ENCODE peak calls at places on chromosomes 1 and 21, in eight cellular contexts. F, W, M, X, B, T, E and R are unnamed samples.

GRCh38 chr21:31530918-31531705 is 128.4 kb upstream of the SOD1 start:
- DNase-seq in B (no peak), F (no peak), M (no peak), T (no peak), X (no peak), E (no peak), W (peak; percentile 59), R (no peak)

GRCh38 chr1:72869873-72870272 is 587.5 kb upstream of the NEGR1 start:
- DNase-seq in W (no peak), M (no peak), F (no peak), E (no peak), B (no peak), X (no peak), T (no peak), R (no peak)

GRCh38 chr1:84782311-84782771 is 92.1 kb upstream of the SSX2IP start:
- DNase-seq in W (peak; percentile 76), F (peak; percentile 87), B (peak; percentile 50), M (peak; percentile 72), T (peak; percentile 66), X (no peak), E (peak; percentile 78), R (peak; percentile 26)

GRCh38 chr1:185593271-185593670 is 140.9 kb upstream of the HMCN1 start:
- DNase-seq in W (no peak), X (no peak), T (no peak), B (no peak), E (no peak), M (no peak), F (no peak), R (no peak)

GRCh38 chr1:206575165-206575893 is 36.9 kb downstream of the EIF2D start:
- DNase-seq in F (no peak), T (peak; percentile 84), W (no peak), M (no peak), B (peak; percentile 65), E (peak; percentile 63), X (no peak), R (no peak)

GRCh38 chr1:37509181-37509580 is 5.4 kb downstream of the MEAF6 start:
- DNase-seq in M (peak; percentile 30), T (no peak), W (no peak), E (no peak), F (no peak), B (no peak), X (no peak), R (no peak)

GRCh38 chr21:41817228-41817627 is 50.4 kb upstream of the RIPK4 start:
- DNase-seq in X (peak; percentile 26), T (no peak), B (peak; percentile 58), E (no peak), F (peak; percentile 82), M (peak; percentile 67), W (no peak), R (peak; percentile 48)

GRCh38 chr1:247337250-247337746 is 5.6 kb upstream of the ZNF496 start:
- DNase-seq in F (no peak), E (no peak), X (no peak), M (no peak), B (no peak), T (no peak), W (no peak), R (peak; percentile 53)

GRCh38 chr1:236421850-236422516 is 27.9 kb downstream of the EDARADD start:
- DNase-seq in B (no peak), E (no peak), F (no peak), X (no peak), T (no peak), M (no peak), W (no peak), R (no peak)

GRCh38 chr1:23913212-23913880 is at the start of gene CNR2:
- DNase-seq in B (no peak), X (no peak), T (no peak), E (no peak), M (no peak), F (no peak), W (no peak), R (no peak)

GRCh38 chr1:51044834-51045233 is 57.2 kb upstream of the C1orf185 start:
- DNase-seq in T (no peak), W (no peak), F (no peak), X (no peak), B (no peak), M (no peak), E (no peak), R (no peak)

GRCh38 chr1:212467843-212468482 is 35.2 kb downstream of the NENF start:
- DNase-seq in X (no peak), M (peak; percentile 23), F (peak; percentile 22), W (no peak), E (no peak), T (no peak), B (no peak), R (no peak)

GRCh38 chr1:64269558-64269884 is 66.1 kb downstream of the UBE2U start:
- DNase-seq in E (no peak), T (no peak), X (no peak), W (no peak), M (no peak), F (no peak), B (no peak), R (no peak)

GRCh38 chr1:205980182-205980830 is 22.9 kb downstream of the RAB7B start:
- DNase-seq in B (no peak), X (no peak), F (no peak), T (no peak), W (no peak), M (no peak), E (no peak), R (no peak)

GRCh38 chr1:48654606-48655210 is 122.0 kb downstream of the BEND5 start:
- DNase-seq in M (no peak), E (no peak), F (no peak), T (no peak), B (no peak), X (no peak), W (no peak), R (no peak)

GRCh38 chr1:43445618-43446387 is 7.9 kb downstream of the HYI start:
- DNase-seq in W (peak; percentile 34), E (no peak), F (no peak), M (no peak), B (no peak), T (no peak), X (no peak), R (no peak)

GRCh38 chr1:9842781-9843575 is 19.2 kb upstream of the CLSTN1 start:
- DNase-seq in T (no peak), X (no peak), F (peak; percentile 73), B (no peak), E (peak; percentile 43), M (no peak), W (peak; percentile 55), R (no peak)

GRCh38 chr1:202710070-202711025 is at the start of gene SYT2:
- DNase-seq in X (no peak), E (no peak), M (no peak), W (peak; percentile 82), F (peak; percentile 83), T (no peak), B (no peak), R (no peak)

GRCh38 chr21:24895885-24896734 is 711.2 kb downstream of the MRPL39 start:
- DNase-seq in M (no peak), T (no peak), E (no peak), X (no peak), F (no peak), B (peak; percentile 9), W (no peak), R (no peak)

GRCh38 chr1:54998677-54999076 is at the start of gene BSND:
- DNase-seq in W (peak; percentile 73), F (no peak), M (no peak), E (no peak), B (no peak), X (no peak), T (no peak), R (no peak)

GRCh38 chr21:46028547-46029200 is 47.1 kb downstream of the COL6A1 start:
- DNase-seq in B (no peak), X (no peak), T (no peak), W (no peak), E (no peak), F (no peak), M (no peak), R (peak; percentile 77)

GRCh38 chr1:93979718-93980319 is 70.6 kb upstream of the GCLM start:
- DNase-seq in M (peak; percentile 46), X (no peak), B (peak; percentile 74), T (no peak), W (peak; percentile 45), F (no peak), E (no peak), R (peak; percentile 43)

GRCh38 chr1:235470741-235471439 is 33.4 kb downstream of the B3GALNT2 start:
- DNase-seq in T (no peak), E (no peak), B (no peak), W (no peak), X (no peak), M (no peak), F (no peak), R (no peak)

GRCh38 chr1:20080441-20081330 is 10.7 kb downstream of the PLA2G5 start:
- DNase-seq in W (no peak), B (no peak), E (no peak), F (peak; percentile 55), M (no peak), T (no peak), X (no peak), R (no peak)

GRCh38 chr1:224223819-224224714 is 41.0 kb downstream of the DEGS1 start:
- DNase-seq in F (no peak), X (no peak), B (no peak), M (peak; percentile 41), T (no peak), E (no peak), W (no peak), R (no peak)

GRCh38 chr1:38997034-38997900 is 6.2 kb downstream of the AKIRIN1 start:
- DNase-seq in M (no peak), X (no peak), F (no peak), B (no peak), E (no peak), W (no peak), T (peak; percentile 58), R (no peak)

GRCh38 chr21:31294691-31295090 is 49.4 kb downstream of the TIAM1 start:
- DNase-seq in W (no peak), F (no peak), E (no peak), X (no peak), B (no peak), T (no peak), M (no peak), R (no peak)

GRCh38 chr1:35885961-35886558 is 3.1 kb downstream of the AGO1 start:
- DNase-seq in B (no peak), M (no peak), E (no peak), T (no peak), X (no peak), F (no peak), W (no peak), R (no peak)

GRCh38 chr1:225882008-225882698 is at the start of gene TMEM63A:
- DNase-seq in X (peak; percentile 68), W (peak; percentile 98), F (peak; percentile 98), E (peak; percentile 96), B (peak; percentile 86), T (peak; percentile 88), M (peak; percentile 83), R (peak; percentile 94)

GRCh38 chr1:38114231-38114630 is 67.6 kb upstream of the POU3F1 start:
- DNase-seq in E (no peak), T (no peak), F (peak; percentile 81), W (no peak), M (no peak), X (no peak), B (no peak), R (peak; percentile 17)

GRCh38 chr1:161068306-161069200 is 1.1 kb downstream of the ARHGAP30 start:
- DNase-seq in M (no peak), W (peak; percentile 85), F (peak; percentile 81), B (peak; percentile 49), X (no peak), E (peak; percentile 88), T (peak; percentile 84), R (no peak)

GRCh38 chr21:38965910-38966504 is 160.3 kb downstream of the ETS2 start:
- DNase-seq in X (no peak), F (no peak), W (peak; percentile 82), T (no peak), M (peak; percentile 60), E (peak; percentile 80), B (peak; percentile 24), R (no peak)

GRCh38 chr1:87922885-87923284 is 594.2 kb downstream of the LMO4 start:
- DNase-seq in M (no peak), E (no peak), W (no peak), B (no peak), X (no peak), T (no peak), F (no peak), R (no peak)

GRCh38 chr1:184890539-184890973 is 83.8 kb downstream of the NIBAN1 start:
- DNase-seq in T (peak; percentile 82), W (no peak), F (no peak), M (no peak), B (no peak), X (no peak), E (no peak), R (no peak)